ENCODE peak calls at places on chromosomes 2 and 18, in four cellular contexts. S is non-pigmented ciliary epithelial cell, A is HCT116, V is head of caudate nucleus. M is an unnamed sample.

GRCh38 chr2:167294775-167295140 is 406.5 kb downstream of the XIRP2 start:
- DNase-seq in V (no peak), S (no peak), A (no peak), M (no peak)

GRCh38 chr2:45707034-45707433 is 55.6 kb downstream of the PRKCE start:
- DNase-seq in A (no peak), S (no peak), V (no peak), M (no peak)

GRCh38 chr2:196390243-196391148 is 219.1 kb upstream of the STK17B start:
- DNase-seq in A (no peak), V (no peak), S (peak), M (no peak)

GRCh38 chr18:22253156-22253555 is 83.8 kb downstream of the GATA6 start:
- DNase-seq in V (no peak), A (no peak), S (no peak), M (no peak)

GRCh38 chr18:54766631-54767030 is 61.6 kb upstream of the RAB27B start:
- DNase-seq in A (no peak), V (no peak), S (no peak), M (no peak)

GRCh38 chr2:223563462-223563861 is 38.7 kb downstream of the SCG2 start:
- DNase-seq in V (no peak), S (peak), A (peak), M (peak)

GRCh38 chr2:1491751-1492150 is 78.5 kb downstream of the TPO start:
- DNase-seq in A (no peak), S (no peak), V (peak), M (no peak)

GRCh38 chr2:166727105-166727504 is 161.2 kb upstream of the XIRP2 start:
- DNase-seq in V (no peak), S (no peak), A (no peak), M (no peak)

GRCh38 chr2:17574406-17575073 is 34.0 kb downstream of the VSNL1 start:
- DNase-seq in S (no peak), V (no peak), A (no peak), M (no peak)

GRCh38 chr2:36329746-36330145 is 25.8 kb upstream of the CRIM1 start:
- DNase-seq in V (no peak), A (no peak), S (peak), M (peak)

GRCh38 chr18:2148823-2149222 is 422.5 kb downstream of the METTL4 start:
- DNase-seq in S (no peak), V (no peak), A (no peak), M (no peak)

GRCh38 chr2:235494716-235495372 is 1.0 kb downstream of the AGAP1 start:
- DNase-seq in S (no peak), V (peak), A (no peak), M (peak)

GRCh38 chr18:60020107-60020925 is 120.5 kb downstream of the PMAIP1 start:
- DNase-seq in S (no peak), A (no peak), V (no peak), M (no peak)

GRCh38 chr2:101111917-101112771 is 39.0 kb downstream of the TBC1D8 start:
- DNase-seq in S (no peak), A (no peak), V (no peak), M (no peak)